ENCODE peak calls at places on chromosomes 5 and 9, in seven cellular contexts. O, E, R, U, B, T and P are unnamed samples.

GRCh38 chr5:62133426-62133825 is 172.6 kb upstream of the KIF2A start:
- DNase-seq in T (no peak), B (no peak), U (no peak), O (no peak), R (no peak), E (no peak), P (no peak)

GRCh38 chr9:127277770-127278169 is 13.2 kb downstream of the GARNL3 start:
- DNase-seq in U (no peak), R (no peak), T (no peak), E (no peak), B (no peak), O (no peak), P (no peak)

GRCh38 chr9:73270967-73271722 is 119.5 kb downstream of the ANXA1 start:
- DNase-seq in U (no peak), T (no peak), O (no peak), B (no peak), E (peak; percentile 92), R (peak; percentile 86), P (no peak)

GRCh38 chr5:172858990-172859811 is 25.1 kb downstream of the ERGIC1 start:
- DNase-seq in U (peak; percentile 62), B (no peak), R (peak; percentile 74), O (peak; percentile 61), T (no peak), E (peak; percentile 70), P (no peak)

GRCh38 chr9:21681641-21682040 is 120.8 kb upstream of the MTAP start:
- DNase-seq in B (no peak), R (peak; percentile 82), O (no peak), U (no peak), T (no peak), E (peak; percentile 70), P (no peak)

GRCh38 chr5:110536120-110537115 is 190.1 kb downstream of the TMEM232 start:
- DNase-seq in T (no peak), B (no peak), O (peak; percentile 5), R (peak; percentile 15), E (peak; percentile 8), U (peak; percentile 4), P (no peak)

GRCh38 chr9:89657765-89658164 is 53.0 kb downstream of the GADD45G start:
- DNase-seq in T (no peak), O (no peak), E (no peak), R (no peak), B (no peak), U (no peak), P (no peak)

GRCh38 chr5:163385276-163385675 is 52.1 kb upstream of the CCNG1 start:
- DNase-seq in U (no peak), E (peak; percentile 96), B (no peak), T (no peak), O (no peak), R (no peak), P (no peak)

GRCh38 chr5:14729448-14730385 is 65.2 kb downstream of the OTULIN start:
- DNase-seq in O (no peak), B (peak; percentile 66), T (no peak), E (no peak), R (no peak), U (no peak), P (no peak)

GRCh38 chr5:139856694-139857093 is 61.1 kb downstream of the PSD2 start:
- DNase-seq in R (no peak), T (no peak), O (no peak), E (no peak), B (no peak), U (no peak), P (no peak)

GRCh38 chr5:103907001-103907400 is 344.4 kb upstream of the NUDT12 start:
- DNase-seq in U (no peak), R (no peak), E (no peak), B (no peak), O (no peak), T (no peak), P (no peak)

GRCh38 chr9:87178353-87178752 is 231.0 kb upstream of the GAS1 start:
- DNase-seq in U (no peak), R (no peak), B (no peak), T (no peak), O (no peak), E (no peak), P (no peak)

GRCh38 chr5:67268233-67269011 is 71.8 kb upstream of the CD180 start:
- DNase-seq in B (no peak), O (peak; percentile 82), E (peak; percentile 98), R (peak; percentile 99), T (peak; percentile 54), U (peak; percentile 83), P (peak; percentile 17)

GRCh38 chr9:107749787-107750444 is 260.3 kb upstream of the KLF4 start:
- DNase-seq in E (peak; percentile 97), B (no peak), U (peak; percentile 98), O (peak; percentile 63), R (peak; percentile 92), T (no peak), P (no peak)

GRCh38 chr5:115179068-115179958 is 9.6 kb upstream of the TRIM36 start:
- DNase-seq in B (no peak), O (peak; percentile 39), R (no peak), T (peak; percentile 51), U (peak; percentile 20), E (no peak), P (peak; percentile 49)

GRCh38 chr5:31921852-31922305 is 252.2 kb downstream of the GOLPH3 start:
- DNase-seq in B (no peak), U (no peak), T (no peak), E (peak; percentile 92), O (no peak), R (peak; percentile 95), P (no peak)

GRCh38 chr5:41924872-41925554 is at the start of gene FBXO4:
- DNase-seq in T (peak; percentile 70), E (peak; percentile 90), B (peak; percentile 84), U (peak; percentile 84), O (peak; percentile 89), R (peak; percentile 83), P (peak; percentile 78)
- TF ChIP-seq CTCF in T (no peak), E (peak; percentile 77), B (peak; percentile 79), U (peak; percentile 46), O (peak; percentile 53), R (peak; percentile 55), P (no peak)

GRCh38 chr5:124408738-124409453 is 337.5 kb downstream of the ZNF608 start:
- DNase-seq in E (peak; percentile 56), O (no peak), T (no peak), B (no peak), R (peak; percentile 31), U (no peak), P (no peak)

GRCh38 chr5:124410539-124410938 is 335.9 kb downstream of the ZNF608 start:
- DNase-seq in O (no peak), U (no peak), T (no peak), R (no peak), E (no peak), B (no peak), P (no peak)

GRCh38 chr5:124414973-124415372 is 331.5 kb downstream of the ZNF608 start:
- DNase-seq in O (no peak), B (no peak), T (no peak), R (no peak), E (no peak), U (no peak), P (no peak)

DNA sequence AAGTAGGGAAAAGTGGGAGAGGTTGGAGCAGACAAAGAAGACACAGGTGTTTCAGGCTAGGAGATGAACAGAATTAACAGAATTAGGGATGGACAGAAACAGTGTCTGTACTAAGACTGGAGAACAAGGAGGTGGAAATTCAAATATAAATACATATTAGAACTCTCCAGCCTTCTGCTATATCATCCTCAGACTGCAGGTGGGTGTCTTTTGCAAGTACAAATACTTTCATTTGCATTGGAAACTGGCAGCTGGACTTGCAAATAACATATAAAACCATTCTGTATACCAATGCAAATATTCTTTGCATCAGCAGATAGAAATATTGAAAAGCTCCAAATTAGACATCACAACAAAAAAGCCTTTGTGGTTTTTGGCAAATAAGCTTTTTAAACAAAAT is 335.4 kb downstream of the ZNF608 start:
- DNase-seq in T (no peak), U (no peak), O (no peak), B (no peak), E (peak; percentile 23), R (peak; percentile 28), P (no peak)
- TF ChIP-seq CTCF in T (no peak), U (no peak), O (no peak), B (no peak), E (no peak), R (no peak), P (no peak)

DNA sequence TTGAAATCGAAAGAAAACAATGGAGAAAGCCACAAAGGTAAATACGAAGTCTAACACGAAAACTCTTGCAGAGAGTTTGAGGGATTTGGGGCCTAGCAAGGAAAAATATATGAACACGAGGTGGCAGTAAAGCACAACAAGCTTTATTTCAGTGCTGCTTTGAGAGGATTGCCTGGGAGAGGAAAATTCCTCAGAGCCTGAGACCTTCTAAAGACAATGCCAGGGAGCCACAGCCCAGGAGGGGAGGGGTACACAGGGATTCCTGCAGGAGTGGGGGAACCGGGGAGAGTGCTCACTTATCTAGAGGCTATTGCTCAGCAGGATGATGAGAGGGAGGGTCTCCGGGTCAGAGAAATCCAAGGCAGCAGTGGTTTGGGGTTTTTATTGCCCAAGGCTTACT is 134.9 kb upstream of the ADCY2 start:
- DNase-seq in O (no peak), U (peak; percentile 31), T (no peak), B (peak; percentile 80), R (peak; percentile 48), E (peak; percentile 1), P (peak; percentile 23)
- TF ChIP-seq CTCF in O (peak; percentile 69), U (peak; percentile 56), T (no peak), B (peak; percentile 76), R (peak; percentile 55), E (peak; percentile 4), P (peak; percentile 62)

GRCh38 chr9:136323420-136323819 is 3.9 kb upstream of the GPSM1 start:
- DNase-seq in R (no peak), B (no peak), O (no peak), E (no peak), T (no peak), U (no peak), P (no peak)

GRCh38 chr9:136322756-136323330 is 4.5 kb upstream of the GPSM1 start:
- DNase-seq in B (no peak), O (no peak), U (no peak), R (no peak), T (no peak), E (no peak), P (no peak)

GRCh38 chr9:136325354-136325753 is 2.0 kb upstream of the GPSM1 start:
- DNase-seq in E (no peak), U (no peak), R (no peak), B (no peak), O (no peak), T (no peak), P (no peak)

GRCh38 chr9:136326061-136326776 is 1.1 kb upstream of the GPSM1 start:
- DNase-seq in O (no peak), R (peak; percentile 88), E (peak; percentile 74), T (no peak), U (no peak), B (no peak), P (no peak)

DNA sequence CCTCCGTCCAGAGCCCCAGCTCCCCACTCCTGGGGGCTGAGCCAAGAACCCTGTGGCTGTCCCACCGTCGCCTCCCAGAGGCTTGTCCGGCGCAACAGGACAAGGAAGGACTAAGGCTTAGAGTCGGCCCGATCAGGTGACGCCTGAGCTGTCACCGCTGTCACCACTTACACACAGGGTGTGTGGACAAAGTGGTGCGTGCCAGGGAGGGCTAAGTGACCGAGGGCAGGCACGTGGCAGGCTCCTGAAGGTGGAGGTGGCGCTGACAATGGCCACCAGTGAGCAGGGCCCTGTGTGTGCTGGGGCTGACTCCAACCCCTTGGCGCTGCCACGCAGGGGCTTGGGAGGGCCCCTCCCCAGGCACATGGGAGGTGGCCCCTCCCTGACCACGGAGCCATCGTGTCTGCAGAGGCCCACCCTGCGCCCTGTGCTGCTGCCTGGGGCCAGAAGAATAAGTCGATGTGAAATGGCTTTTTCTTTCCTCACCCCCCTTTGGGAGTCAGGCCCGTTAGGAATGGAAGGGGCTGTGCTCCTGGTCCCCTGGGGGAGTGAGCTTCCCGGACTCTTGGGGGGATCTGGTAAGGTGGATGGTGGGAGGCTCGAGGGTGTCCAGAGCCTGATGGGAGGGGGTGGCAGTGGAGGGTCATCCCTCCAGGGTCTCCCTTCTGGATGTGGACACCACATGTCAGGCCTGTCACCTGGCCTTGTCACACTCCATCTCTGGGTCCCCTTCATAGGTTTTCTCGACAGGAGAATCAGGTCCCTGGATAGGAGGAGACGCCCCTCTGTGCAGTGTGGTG is 2.6 kb upstream of the GPSM1 start:
- DNase-seq in R (no peak), B (peak; percentile 81), E (no peak), T (no peak), U (no peak), O (peak; percentile 71), P (no peak)
- TF ChIP-seq CTCF in R (no peak), B (peak; percentile 55), E (no peak), T (no peak), U (no peak), O (no peak), P (no peak)